ENCODE peak calls at places on chromosomes 13 and 19, in eight cellular contexts. P is tibial nerve; M is effector memory CD4-positive, alpha-beta T cell; V is mucosa of descending colon; H is GM23338; J is BE2C; S is HCT116; X is tibial artery. K is an unnamed sample. For H3K36me3, the result is how much of the 10 kb centered on the place peaks cover.

GRCh38 chr19:18428837-18429674 is 8.9 kb downstream of the ISYNA1 start:
- DNase-seq in V (peak), P (no peak), S (no peak), H (peak), J (peak), X (peak), M (peak), K (peak)

GRCh38 chr19:18379803-18380747 is 5.9 kb upstream of the GDF15 start:
- DNase-seq in H (peak), V (peak), X (peak), M (no peak), P (peak), S (peak), J (no peak), K (no peak)

GRCh38 chr19:55668603-55669348 is 6.2 kb upstream of the EPN1 start:
- DNase-seq in S (no peak), J (no peak), P (no peak), H (no peak), M (no peak), V (no peak), X (no peak), K (no peak)

GRCh38 chr19:47882890-47883289 is 3.2 kb downstream of the SULT2A1 start:
- DNase-seq in S (no peak), H (no peak), V (no peak), P (no peak), M (no peak), X (no peak), J (no peak), K (no peak)

GRCh38 chr13:51557875-51558604 is 26.2 kb upstream of the WDFY2 start:
- DNase-seq in P (no peak), V (no peak), M (no peak), S (no peak), X (no peak), J (no peak), H (no peak), K (no peak)

GRCh38 chr13:21095311-21095710 is 33.9 kb upstream of the LATS2 start:
- DNase-seq in S (no peak), V (no peak), J (no peak), X (no peak), H (no peak), P (no peak), M (no peak), K (no peak)

GRCh38 chr13:98977568-98978270 is at the start of gene DOCK9:
- DNase-seq in M (no peak), X (no peak), S (no peak), H (peak), V (peak), P (peak), J (no peak), K (peak)

GRCh38 chr13:80196756-80197155 is 144.2 kb downstream of the SPRY2 start:
- DNase-seq in H (no peak), S (no peak), P (no peak), V (no peak), M (no peak), X (no peak), J (no peak), K (no peak)

GRCh38 chr13:95874286-95874685 is 178.9 kb downstream of the UGGT2 start:
- DNase-seq in P (no peak), J (no peak), S (no peak), V (no peak), H (no peak), M (no peak), X (no peak), K (no peak)

GRCh38 chr13:110600261-110600819 is 15.0 kb upstream of the NAXD start:
- DNase-seq in V (no peak), J (no peak), X (no peak), H (no peak), P (no peak), S (no peak), M (no peak), K (no peak)

GRCh38 chr13:60654405-60654804 is 257.4 kb downstream of the TDRD3 start:
- DNase-seq in X (no peak), M (no peak), J (peak), V (peak), P (no peak), S (no peak), H (peak), K (peak)

GRCh38 chr19:43749898-43750297 is 4.9 kb downstream of the SMG9 start:
- DNase-seq in V (no peak), M (no peak), H (no peak), X (no peak), S (no peak), J (no peak), P (no peak), K (no peak)

GRCh38 chr19:44927746-44928145 is 13.3 kb downstream of the APOC1 start:
- DNase-seq in V (no peak), J (no peak), S (no peak), M (no peak), P (no peak), H (no peak), X (no peak), K (no peak)

GRCh38 chr13:50955212-50955611 is 45.6 kb downstream of the RNASEH2B start:
- DNase-seq in P (no peak), V (peak), H (no peak), J (no peak), S (no peak), M (no peak), X (no peak), K (no peak)

GRCh38 chr13:104006625-104007061 is 940.4 kb upstream of the SLC10A2 start:
- DNase-seq in M (no peak), S (no peak), H (no peak), J (peak), P (no peak), X (no peak), V (no peak), K (no peak)

GRCh38 chr19:43618921-43619261 is 538 bp downstream of the ZNF428 start:
- DNase-seq in S (no peak), P (no peak), M (no peak), X (no peak), V (no peak), J (peak), H (no peak), K (peak)

GRCh38 chr13:99434258-99434788 is 66.9 kb upstream of the TM9SF2 start:
- DNase-seq in P (no peak), M (peak), X (no peak), S (no peak), J (no peak), H (peak), V (peak), K (no peak)

GRCh38 chr19:35109395-35110112 is 6.1 kb upstream of the FXYD3 start:
- DNase-seq in S (peak), M (no peak), H (peak), J (no peak), P (no peak), X (no peak), V (peak), K (no peak)

GRCh38 chr19:49879243-49879960 is 1.9 kb downstream of the TBC1D17 start:
- DNase-seq in P (no peak), X (no peak), J (no peak), M (no peak), V (peak), H (no peak), S (peak), K (no peak)

GRCh38 chr19:55276720-55277430 is 3.0 kb downstream of the HSPBP1 start:
- DNase-seq in P (no peak), S (no peak), V (no peak), X (no peak), J (no peak), H (no peak), M (no peak), K (no peak)

GRCh38 chr19:31347356-31347755 is 1.9 kb downstream of the TSHZ3 start:
- DNase-seq in X (no peak), M (no peak), V (no peak), S (no peak), J (no peak), H (no peak), P (no peak), K (no peak)

GRCh38 chr19:10987621-10988297 is 26.9 kb downstream of the SMARCA4 start:
- DNase-seq in V (no peak), S (no peak), X (no peak), P (no peak), H (no peak), M (no peak), J (no peak), K (no peak)

GRCh38 chr19:10988380-10988779 is 27.6 kb downstream of the SMARCA4 start:
- DNase-seq in X (no peak), S (no peak), H (no peak), J (no peak), M (no peak), V (no peak), P (no peak), K (no peak)

GRCh38 chr19:10984166-10984735 is 23.4 kb downstream of the SMARCA4 start:
- DNase-seq in S (no peak), J (no peak), P (no peak), M (no peak), X (no peak), V (no peak), H (no peak), K (no peak)

GRCh38 chr19:10986301-10987127 is 25.7 kb downstream of the SMARCA4 start:
- DNase-seq in X (no peak), V (no peak), H (no peak), M (no peak), S (no peak), P (no peak), J (no peak), K (no peak)

GRCh38 chr19:10985502-10985901 is 24.7 kb downstream of the SMARCA4 start:
- DNase-seq in H (no peak), S (no peak), V (no peak), M (no peak), X (no peak), P (no peak), J (no peak), K (no peak)
- H3K36me3 ChIP-seq in H (under half), S (under half), V (under half), M (half or more), X (under half), P (under half), J (half or more), K (half or more)

GRCh38 chr19:15421136-15421535 is 2.3 kb upstream of the AKAP8L start:
- DNase-seq in J (no peak), V (no peak), X (no peak), P (no peak), S (no peak), M (no peak), H (no peak), K (no peak)

GRCh38 chr19:15423130-15423529 is 4.3 kb upstream of the AKAP8L start:
- DNase-seq in X (no peak), H (no peak), V (no peak), P (no peak), M (no peak), J (no peak), S (no peak), K (no peak)

GRCh38 chr19:15421726-15422260 is 3.0 kb upstream of the AKAP8L start:
- DNase-seq in S (no peak), M (no peak), V (no peak), J (peak), H (no peak), X (no peak), P (no peak), K (no peak)

GRCh38 chr19:15424121-15424520 is 5.3 kb upstream of the AKAP8L start:
- DNase-seq in X (no peak), P (no peak), M (no peak), H (no peak), J (no peak), V (no peak), S (no peak), K (no peak)

DNA sequence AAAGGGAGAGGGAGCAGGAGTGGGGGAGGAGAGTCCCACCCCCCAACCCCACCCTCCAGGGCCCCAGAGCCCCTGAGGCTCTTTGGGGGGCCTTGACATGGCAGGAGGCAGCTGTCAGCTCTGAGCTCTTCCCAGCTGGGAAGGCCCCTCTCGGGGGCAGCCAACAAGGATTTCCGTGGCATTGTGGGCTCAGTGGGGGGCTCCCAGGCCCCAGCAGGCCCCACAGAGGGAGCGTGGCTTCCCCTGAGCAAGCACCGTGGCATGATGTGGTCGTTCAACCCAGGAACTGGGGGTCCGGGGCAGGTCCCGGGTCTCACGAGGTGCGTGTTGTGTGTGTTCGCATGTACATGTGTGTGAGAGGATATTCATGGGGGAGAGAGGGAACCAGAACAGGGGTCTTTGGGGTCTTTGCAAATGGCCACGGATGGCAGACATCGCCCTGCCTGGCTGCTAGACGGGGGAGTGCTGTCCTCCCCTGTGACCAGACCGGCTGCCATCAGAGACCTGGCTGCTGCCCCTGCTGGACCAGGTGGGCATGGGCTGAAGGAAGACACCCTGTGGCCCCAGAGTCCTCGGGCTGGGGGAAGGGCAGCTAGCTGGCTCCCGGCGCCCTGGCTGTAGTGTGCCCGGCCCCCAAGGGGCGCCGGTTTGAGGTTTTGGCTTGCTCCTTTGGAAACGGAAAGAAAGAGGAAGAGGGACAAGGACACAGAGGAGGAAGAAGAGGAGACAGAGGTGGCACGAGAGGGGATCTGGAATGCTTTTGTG is 3.7 kb upstream of the AKAP8L start:
- DNase-seq in S (no peak), P (no peak), V (no peak), X (no peak), M (no peak), J (no peak), H (no peak), K (no peak)
- H3K36me3 ChIP-seq in S (under half), P (under half), V (under half), X (under half), M (under half), J (half or more), H (under half), K (half or more)

GRCh38 chr19:17275441-17276175 is 6.1 kb upstream of the ANKLE1 start:
- DNase-seq in V (no peak), H (no peak), P (no peak), M (no peak), J (no peak), X (no peak), S (no peak), K (no peak)
- H3K36me3 ChIP-seq in V (under half), H (under half), P (under half), M (half or more), J (under half), X (half or more), S (under half), K (half or more)

DNA sequence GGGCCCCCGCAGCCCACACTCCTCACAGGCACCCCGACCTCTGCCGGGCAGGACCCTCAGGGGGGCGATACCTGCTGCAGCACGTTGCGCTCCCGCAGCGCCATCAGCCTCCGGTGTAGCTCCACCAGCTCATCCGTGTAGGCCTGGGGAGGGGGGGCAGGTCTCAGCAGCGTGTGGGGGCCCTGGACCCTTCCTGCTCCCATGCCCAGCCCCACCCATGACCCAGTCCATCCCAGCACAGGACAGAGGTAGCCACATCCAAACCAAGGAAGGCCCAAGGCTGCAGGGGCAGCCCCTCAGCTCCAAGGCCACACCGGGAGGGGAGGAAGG is 66.5 kb downstream of the MLLT1 start:
- DNase-seq in S (no peak), X (no peak), P (no peak), M (no peak), J (no peak), H (no peak), V (no peak), K (no peak)
- H3K36me3 ChIP-seq in S (under half), X (under half), P (under half), M (under half), J (under half), H (under half), V (under half), K (under half)

GRCh38 chr13:48532146-48532472 is 771 bp downstream of the RCBTB2 start:
- DNase-seq in X (no peak), J (no peak), P (no peak), M (no peak), V (no peak), S (no peak), H (no peak), K (no peak)
- H3K36me3 ChIP-seq in X (under half), J (under half), P (under half), M (under half), V (under half), S (under half), H (under half), K (under half)

DNA sequence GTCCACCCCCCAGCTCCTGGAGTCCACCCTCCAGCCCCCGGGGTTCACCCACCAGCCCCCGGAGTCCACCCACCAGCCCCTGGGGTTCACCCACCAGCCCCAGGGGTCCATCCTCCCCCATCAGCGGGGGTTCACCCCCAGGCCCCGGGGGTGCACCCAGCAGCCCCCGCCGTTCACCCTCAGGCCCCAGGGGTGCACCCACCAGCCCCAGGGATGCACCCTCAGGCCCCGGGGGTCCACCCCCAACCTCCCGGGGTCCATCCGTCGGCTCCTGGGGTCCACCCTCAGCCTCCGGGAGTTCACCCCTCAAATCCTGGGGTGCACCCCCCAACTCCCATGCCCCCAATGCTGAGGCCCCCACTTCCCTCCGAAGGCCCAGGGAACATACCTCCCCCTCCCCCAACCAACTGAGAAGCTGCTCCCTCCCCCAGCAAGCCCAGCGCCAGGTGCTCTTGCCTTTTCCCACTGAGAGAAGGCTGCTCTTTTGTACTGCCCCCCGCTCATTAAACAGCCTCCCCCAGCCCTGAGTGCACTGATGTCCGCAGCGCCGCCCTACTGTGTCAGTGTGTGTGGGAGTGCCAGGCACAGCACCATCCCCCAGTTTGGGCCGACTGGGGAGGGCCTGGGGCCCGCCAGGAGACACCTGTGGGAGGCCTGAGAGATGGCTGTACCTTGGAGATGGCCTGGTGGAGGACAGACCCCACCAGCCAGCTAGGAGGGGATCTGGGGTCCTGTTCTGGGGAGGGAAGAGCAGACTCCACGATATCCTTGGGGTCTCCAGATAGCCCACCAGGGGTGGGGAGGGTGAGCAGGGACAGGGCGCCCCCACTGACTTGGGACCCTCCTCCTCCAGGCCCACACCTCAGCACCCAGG is 750 bp upstream of the AMH start:
- DNase-seq in M (no peak), H (no peak), V (no peak), J (peak), X (no peak), S (no peak), P (no peak), K (no peak)
- H3K36me3 ChIP-seq in M (half or more), H (under half), V (under half), J (half or more), X (under half), S (under half), P (under half), K (half or more)